ENCODE peak calls at places on chromosomes 13 and 19, in eight cellular contexts. X, I, F, G, J, Z, E and B are unnamed samples.
A peak's percentile ranks its signal among the peaks of the same experiment; 100 is the strongest.

GRCh38 chr13:27522847-27523246 is 72.5 kb upstream of the MTIF3 start:
- ATAC-seq in I (peak; percentile 56), Z (no peak), F (no peak), E (no peak), G (no peak), X (no peak), J (no peak), B (no peak)

GRCh38 chr13:104327217-104327616 is 1261.0 kb upstream of the SLC10A2 start:
- ATAC-seq in X (no peak), I (no peak), G (no peak), J (peak; percentile 74), E (no peak), F (no peak), Z (no peak), B (no peak)

GRCh38 chr19:45403781-45404556 is 900 bp downstream of the PPP1R13L start:
- ATAC-seq in X (peak; percentile 61), G (peak; percentile 12), Z (peak; percentile 50), I (no peak), J (peak; percentile 45), F (peak; percentile 12), E (no peak), B (no peak)

GRCh38 chr19:14073925-14074838 is 1.6 kb downstream of the MISP3 start:
- ATAC-seq in X (peak; percentile 1), F (peak; percentile 26), I (no peak), E (no peak), G (no peak), Z (peak; percentile 52), J (peak; percentile 2), B (peak; percentile 15)

GRCh38 chr13:94825507-94825906 is 113.2 kb upstream of the SOX21 start:
- ATAC-seq in J (no peak), G (peak; percentile 33), Z (no peak), I (no peak), F (no peak), E (no peak), X (no peak), B (peak; percentile 69)

GRCh38 chr13:102020611-102021216 is 381.1 kb downstream of the FGF14 start:
- ATAC-seq in E (peak; percentile 62), Z (no peak), J (no peak), X (no peak), G (no peak), I (no peak), F (no peak), B (no peak)

GRCh38 chr13:99425485-99426341 is 75.6 kb upstream of the TM9SF2 start:
- ATAC-seq in I (peak; percentile 16), E (peak; percentile 28), Z (no peak), G (no peak), J (peak; percentile 11), F (no peak), X (no peak), B (no peak)

GRCh38 chr13:71477735-71478134 is 389.3 kb downstream of the DACH1 start:
- ATAC-seq in X (no peak), F (no peak), E (no peak), I (no peak), G (no peak), J (no peak), Z (no peak), B (no peak)

GRCh38 chr19:2394054-2394668 is 33.2 kb downstream of the TIMM13 start:
- ATAC-seq in G (no peak), X (no peak), E (no peak), I (no peak), Z (no peak), J (no peak), F (no peak), B (no peak)

GRCh38 chr13:113161433-113161832 is 3.0 kb downstream of the PROZ start:
- ATAC-seq in G (no peak), I (no peak), Z (no peak), F (no peak), J (no peak), X (no peak), E (no peak), B (no peak)

GRCh38 chr19:19661675-19662251 is 1.7 kb downstream of the ATP13A1 start:
- ATAC-seq in E (no peak), X (peak; percentile 12), I (no peak), Z (peak; percentile 4), F (no peak), J (no peak), G (no peak), B (no peak)

GRCh38 chr13:50979187-50979586 is 69.6 kb downstream of the RNASEH2B start:
- ATAC-seq in I (peak; percentile 79), X (no peak), F (no peak), E (no peak), Z (no peak), G (no peak), J (peak; percentile 51), B (no peak)

GRCh38 chr13:113777311-113778260 is 18.6 kb downstream of the TMEM255B start:
- ATAC-seq in F (peak; percentile 56), E (peak; percentile 57), Z (peak; percentile 83), G (peak; percentile 18), X (peak; percentile 88), J (peak; percentile 68), I (peak; percentile 49), B (no peak)

GRCh38 chr13:40388617-40389016 is 277.8 kb downstream of the FOXO1 start:
- ATAC-seq in F (no peak), I (peak; percentile 79), Z (no peak), J (peak; percentile 77), E (peak; percentile 84), G (peak; percentile 15), X (peak; percentile 74), B (no peak)
- TF ChIP-seq POLR2A in F (no peak), I (no peak), Z (no peak), J (no peak), E (no peak), G (no peak), X (no peak), B (no peak)

DNA sequence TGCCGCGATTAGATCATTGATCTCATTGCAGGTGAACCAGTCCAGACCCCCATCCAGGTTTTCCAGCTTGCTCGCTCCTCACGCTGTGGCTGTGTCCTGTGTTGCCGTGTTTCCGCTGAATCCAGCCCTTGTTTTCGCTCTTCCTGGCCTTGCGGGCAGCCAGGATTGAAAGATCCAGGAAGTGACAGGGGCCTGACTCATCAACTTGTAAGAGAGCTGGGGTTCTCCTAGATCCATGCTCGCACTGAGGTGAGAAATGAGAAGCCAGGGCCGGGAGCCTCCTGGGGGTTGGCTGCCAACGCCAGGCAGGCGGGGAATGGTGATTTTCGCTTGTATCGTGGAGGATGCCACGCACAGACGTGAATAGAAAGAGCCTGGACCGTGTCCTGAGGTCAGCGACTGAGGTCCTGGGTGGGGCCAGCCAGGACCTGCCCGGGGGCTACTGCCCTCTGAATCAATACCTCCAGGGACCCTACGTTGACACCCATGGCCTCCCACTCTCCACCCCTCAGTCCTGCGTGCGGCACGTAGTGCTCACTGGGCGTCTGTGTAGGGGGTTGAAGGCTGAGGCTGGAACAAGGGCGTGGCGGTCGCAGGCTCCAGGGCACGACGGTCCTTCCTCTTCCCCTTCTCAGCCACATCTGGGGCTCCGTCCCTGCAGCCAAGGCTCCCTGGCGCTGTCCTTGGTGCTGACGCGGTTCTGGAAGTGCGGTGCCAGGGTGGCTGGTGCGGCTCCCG is 7.3 kb upstream of the PTPRH start:
- ATAC-seq in Z (peak; percentile 83), I (peak; percentile 91), X (peak; percentile 87), F (peak; percentile 93), G (peak; percentile 95), J (peak; percentile 93), E (peak; percentile 84), B (peak; percentile 91)
- TF ChIP-seq POLR2A in Z (peak; percentile 86), I (peak; percentile 76), X (peak; percentile 61), F (peak; percentile 42), G (peak; percentile 47), J (no peak), E (no peak), B (no peak)

DNA sequence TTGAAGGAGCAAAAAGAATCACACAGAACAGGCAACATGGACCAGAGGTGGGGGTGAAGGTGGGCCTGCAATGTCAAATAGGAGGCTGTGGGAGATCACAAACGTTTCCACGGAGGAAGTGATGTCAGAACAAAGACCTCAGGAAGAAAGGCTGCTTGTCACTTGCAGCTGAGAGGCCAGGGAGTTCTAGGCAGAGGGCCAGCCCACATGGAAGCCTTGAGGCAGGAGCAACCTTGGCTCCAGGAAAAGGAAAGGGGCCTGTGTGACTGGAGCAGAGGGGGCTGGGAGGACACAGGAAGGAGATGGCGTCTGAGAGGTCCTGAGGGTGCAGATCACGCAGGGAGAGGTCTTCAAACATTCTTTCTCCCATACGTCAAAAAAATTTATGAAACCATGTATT is 16.3 kb downstream of the ZNF160 start:
- ATAC-seq in X (no peak), Z (no peak), I (peak; percentile 85), E (no peak), F (no peak), J (peak; percentile 85), G (peak; percentile 55), B (peak; percentile 55)
- TF ChIP-seq POLR2A in X (no peak), Z (no peak), I (no peak), E (no peak), F (no peak), J (no peak), G (no peak), B (no peak)

DNA sequence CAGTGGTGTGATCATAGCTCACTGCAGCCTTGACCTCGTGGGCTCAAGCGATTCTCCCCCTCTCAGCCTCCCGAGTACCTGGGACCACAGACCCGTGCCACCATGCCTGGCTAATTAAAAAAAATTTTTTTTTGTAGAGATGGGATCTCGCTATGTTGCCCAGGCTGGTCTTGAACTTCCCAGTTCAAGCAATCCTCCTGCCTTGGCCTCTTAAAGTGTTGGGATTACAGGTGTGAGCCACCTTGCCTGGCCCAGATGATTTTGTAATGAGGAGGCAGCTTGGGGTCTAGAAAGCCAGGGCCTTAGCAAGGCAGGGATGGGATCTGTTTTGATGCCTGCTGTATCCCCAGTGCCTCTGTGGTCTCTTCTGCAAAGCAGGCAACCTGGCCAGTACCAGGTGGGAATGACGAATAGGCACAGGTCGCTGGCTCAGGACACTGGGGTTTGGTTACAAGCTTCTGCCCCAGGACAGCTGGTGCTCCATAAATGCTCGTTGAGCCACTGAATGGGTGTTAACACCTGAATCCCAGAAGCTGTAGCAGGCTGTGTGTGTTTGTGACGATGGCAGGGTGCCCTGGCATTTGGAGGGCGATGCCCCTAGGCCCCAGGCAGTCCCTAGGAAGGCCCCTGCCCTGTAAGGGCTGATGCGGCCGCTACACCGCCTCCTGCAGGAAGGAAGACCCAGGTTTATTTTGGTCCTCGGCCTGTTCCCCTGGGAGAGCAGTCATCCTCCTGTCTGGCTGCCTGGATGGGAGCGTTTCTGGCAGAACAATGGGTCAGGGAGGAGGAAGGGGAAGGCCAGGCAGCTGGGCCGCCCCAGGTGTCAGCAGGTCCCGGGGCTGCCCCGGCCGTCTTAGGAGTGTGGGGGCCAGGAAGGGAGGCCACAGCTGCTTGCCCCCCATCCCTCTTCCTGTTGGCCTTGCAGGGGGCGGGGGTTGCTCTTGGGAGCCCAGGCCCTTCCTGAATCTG is 8.6 kb downstream of the TNFAIP8L1 start:
- ATAC-seq in E (peak; percentile 44), I (peak; percentile 81), G (peak; percentile 32), Z (no peak), J (peak; percentile 90), X (no peak), F (no peak), B (peak; percentile 71)
- TF ChIP-seq POLR2A in E (no peak), I (no peak), G (no peak), Z (no peak), J (peak; percentile 10), X (no peak), F (no peak), B (no peak)